ENCODE peak calls at places on chromosomes 11 and 22, in seven cellular contexts. N, G, X, E, C, K and Q are unnamed samples. For H3K27me3 and H3K4me1, the result is how much of the 10 kb centered on the place peaks cover.

GRCh38 chr11:28448186-28448585 is 340.0 kb downstream of the METTL15 start:
- DNase-seq in N (no peak), G (no peak), X (no peak), E (no peak), C (no peak), K (no peak), Q (no peak)

GRCh38 chr11:116960916-116961315 is 123.5 kb upstream of the APOA1 start:
- DNase-seq in N (no peak), G (no peak), X (no peak), E (peak), C (no peak), K (no peak), Q (no peak)

GRCh38 chr11:102666331-102666957 is 39.1 kb downstream of the MMP27 start:
- DNase-seq in N (no peak), G (no peak), X (no peak), E (peak), C (no peak), K (peak), Q (no peak)

GRCh38 chr22:48743601-48744282 is 1083.9 kb downstream of the BRD1 start:
- DNase-seq in N (peak), G (no peak), X (peak), E (no peak), C (peak), K (no peak), Q (no peak)

GRCh38 chr11:114197799-114198500 is 98.2 kb upstream of the NNMT start:
- DNase-seq in N (peak), G (peak), X (peak), E (no peak), C (peak), K (peak), Q (no peak)

GRCh38 chr11:121106812-121107211 is 5.8 kb downstream of the TECTA start:
- DNase-seq in N (no peak), G (no peak), X (no peak), E (no peak), C (no peak), K (no peak), Q (no peak)

GRCh38 chr11:60838132-60838531 is 3.8 kb upstream of the CCDC86 start:
- DNase-seq in N (no peak), G (no peak), X (no peak), E (peak), C (no peak), K (no peak), Q (no peak)

GRCh38 chr22:46433318-46433717 is 97.8 kb downstream of the TRMU start:
- DNase-seq in N (no peak), G (no peak), X (no peak), E (no peak), C (no peak), K (no peak), Q (no peak)

GRCh38 chr11:5336331-5336730 is 7.0 kb downstream of the OR51B5 start:
- DNase-seq in N (no peak), G (no peak), X (no peak), E (no peak), C (no peak), K (no peak), Q (no peak)

DNA sequence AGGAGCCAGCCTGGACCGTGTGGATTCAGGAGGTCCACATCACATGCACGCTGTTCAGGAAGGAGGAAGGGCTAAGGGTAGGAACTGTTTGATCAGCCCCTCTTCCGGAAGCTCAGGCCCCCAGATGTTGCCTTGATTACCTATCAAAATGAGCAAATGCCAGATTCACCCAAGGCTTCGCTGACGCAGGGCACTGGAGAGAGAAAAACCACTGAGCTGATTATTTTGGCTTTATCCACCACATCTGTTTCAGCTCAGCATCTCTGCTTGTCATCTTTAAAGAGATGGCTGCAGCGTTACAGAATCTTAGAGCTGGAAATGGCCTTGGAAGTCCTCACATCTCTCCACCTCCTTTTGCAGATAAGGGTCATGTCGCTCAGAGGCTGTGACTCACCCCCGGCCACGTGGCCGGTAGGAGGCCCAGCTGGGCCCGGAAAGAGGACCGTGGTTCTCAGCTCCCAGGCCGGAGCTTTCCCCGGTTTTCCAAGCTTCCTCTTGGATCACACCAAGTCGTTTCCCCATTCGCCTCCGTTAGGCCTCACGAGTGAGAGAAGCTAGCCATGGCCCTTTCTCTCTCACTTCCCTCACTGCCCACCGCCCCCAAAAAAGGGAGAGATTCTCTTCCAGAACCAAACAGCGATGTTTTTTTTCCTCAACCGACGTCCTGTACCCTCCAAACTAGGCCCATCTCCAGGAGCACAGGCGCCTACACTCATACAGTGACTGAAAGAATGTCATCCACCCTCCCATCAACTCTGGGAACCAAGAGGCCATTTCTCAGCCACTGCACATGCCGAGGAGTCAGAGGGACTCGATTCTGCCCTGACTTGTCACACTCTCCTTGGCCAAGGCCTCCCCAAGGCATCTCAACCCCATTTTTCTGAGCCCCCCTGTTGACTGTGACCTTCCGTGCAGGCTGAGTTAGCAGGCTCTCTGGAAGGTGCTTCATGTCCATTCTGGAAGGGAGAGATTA is 37.6 kb downstream of the LIF start:
- DNase-seq in N (peak), G (peak), X (peak), E (no peak), C (peak), K (no peak), Q (no peak)
- TF ChIP-seq POLR2A in N (no peak), G (no peak), X (peak), E (no peak), C (no peak), K (no peak), Q (no peak)

DNA sequence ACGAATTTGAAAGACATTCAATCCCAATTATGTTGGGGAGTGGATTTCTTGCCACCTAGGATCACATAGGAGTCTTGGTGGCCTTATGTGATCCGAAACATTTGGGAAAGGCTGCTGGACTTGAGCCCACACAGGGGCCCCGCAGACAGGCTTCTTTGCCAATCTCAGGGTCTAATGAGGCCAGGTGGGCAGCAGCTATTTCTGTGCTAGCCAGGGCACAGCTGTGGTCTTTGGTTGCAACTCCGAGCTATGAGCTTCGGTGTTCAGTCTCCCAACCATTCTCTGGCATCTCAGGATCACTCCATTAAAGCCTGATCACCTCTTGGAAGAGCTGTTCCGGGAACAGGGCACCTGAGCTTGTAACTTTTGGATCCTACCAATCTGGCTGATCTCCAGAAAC is 84.4 kb downstream of the TP53I11 start:
- DNase-seq in N (no peak), G (no peak), X (no peak), E (no peak), C (no peak), K (no peak), Q (no peak)
- H3K27me3 ChIP-seq in N (under half), G (under half), X (under half), E (under half), C (under half), K (under half), Q (under half)

GRCh38 chr11:118049771-118050170 is 27.1 kb upstream of the TMPRSS4 start:
- DNase-seq in N (no peak), G (no peak), X (no peak), E (no peak), C (no peak), K (no peak), Q (no peak)
- H3K4me1 ChIP-seq in N (under half), G (under half), X (under half), E (under half), C (under half), K (under half), Q (under half)

GRCh38 chr11:69094111-69094914 is 45.6 kb downstream of the TPCN2 start:
- DNase-seq in N (no peak), G (no peak), X (no peak), E (no peak), C (no peak), K (no peak), Q (no peak)
- TF ChIP-seq POLR2A in N (no peak), G (no peak), X (no peak), E (no peak), C (no peak), K (no peak), Q (no peak)

GRCh38 chr22:23033116-23033905 is 37.0 kb upstream of the GNAZ start:
- DNase-seq in N (no peak), G (no peak), X (no peak), E (no peak), C (no peak), K (no peak), Q (no peak)
- H3K27me3 ChIP-seq in N (under half), G (under half), X (under half), E (under half), C (under half), K (under half), Q (under half)

DNA sequence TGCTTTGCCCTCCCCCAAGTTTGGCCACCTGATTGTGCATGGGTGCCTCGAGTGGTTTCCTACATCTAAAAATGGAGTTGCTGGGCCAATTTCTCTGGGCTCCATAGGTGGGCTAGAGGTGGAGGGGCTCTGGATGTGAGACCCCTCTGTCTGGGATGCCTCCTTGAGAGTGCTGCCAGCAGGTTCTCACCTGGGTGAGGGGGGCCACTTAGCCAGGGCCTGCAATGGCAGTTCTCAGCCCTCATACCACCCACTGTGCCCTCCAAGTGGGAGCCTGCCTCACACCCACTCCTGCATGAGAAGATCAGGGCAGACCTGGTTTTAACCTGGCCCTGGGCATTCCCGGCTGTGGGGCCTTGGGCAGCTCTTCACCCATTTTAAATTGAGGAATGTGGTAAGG is 83.9 kb downstream of the CABIN1 start:
- DNase-seq in N (peak), G (no peak), X (no peak), E (no peak), C (no peak), K (no peak), Q (no peak)
- H3K4me1 ChIP-seq in N (under half), G (under half), X (under half), E (under half), C (under half), K (under half), Q (under half)

GRCh38 chr11:45147017-45147728 is 734 bp downstream of the PRDM11 start:
- DNase-seq in N (peak), G (peak), X (peak), E (peak), C (peak), K (peak), Q (peak)
- TF ChIP-seq POLR2A in N (peak), G (peak), X (peak), E (peak), C (peak), K (peak), Q (peak)

DNA sequence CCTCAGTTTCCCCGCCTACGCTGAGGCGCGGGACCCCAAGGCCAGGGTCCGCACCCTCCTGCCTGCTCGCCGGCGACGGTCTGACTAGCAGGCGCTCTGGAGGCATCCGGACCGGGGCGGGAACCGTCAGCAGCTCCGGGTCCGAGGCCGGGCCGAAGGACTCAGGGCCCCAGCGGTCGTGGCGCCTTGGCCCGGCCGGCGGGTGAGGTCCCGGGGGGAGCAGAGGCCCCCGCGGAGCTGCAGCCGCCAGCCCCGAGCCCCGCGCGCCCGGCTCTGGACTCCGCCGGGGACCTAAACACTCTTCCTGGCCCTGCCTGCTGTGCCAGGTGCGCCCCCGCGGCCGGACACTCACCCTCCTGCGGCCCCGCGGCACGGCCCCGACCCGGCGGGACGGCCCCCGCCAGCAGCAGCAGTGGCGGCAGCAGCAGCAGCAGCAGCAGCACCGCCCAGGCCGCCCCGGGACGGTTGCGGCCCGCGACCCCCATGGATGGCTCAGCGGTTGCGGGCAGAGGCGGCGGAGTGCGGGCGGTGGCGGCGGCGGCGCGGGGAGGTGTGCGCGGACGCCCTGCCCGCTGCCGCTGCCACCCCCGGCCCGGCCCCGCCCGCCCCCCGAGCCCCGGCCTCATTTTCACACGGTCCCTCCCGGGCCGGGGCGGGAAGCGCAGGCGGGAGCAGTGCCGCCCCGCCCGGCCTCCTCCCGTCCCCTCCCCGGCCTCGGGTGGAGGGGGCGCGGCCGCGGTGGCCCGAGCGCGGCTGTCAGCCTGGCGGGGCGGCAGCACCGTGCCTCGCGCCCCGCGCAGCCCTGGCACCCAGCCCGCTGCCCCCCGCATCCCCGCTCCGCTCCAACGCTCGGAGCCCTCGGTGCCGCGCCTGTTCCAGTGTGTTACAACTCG is at the start of gene SCUBE2:
- DNase-seq in N (no peak), G (no peak), X (no peak), E (no peak), C (no peak), K (no peak), Q (no peak)
- H3K27me3 ChIP-seq in N (under half), G (under half), X (under half), E (under half), C (under half), K (under half), Q (under half)

GRCh38 chr11:1567052-1567720 is 4.9 kb downstream of the DUSP8 start:
- DNase-seq in N (no peak), G (no peak), X (no peak), E (no peak), C (peak), K (no peak), Q (no peak)
- H3K4me1 ChIP-seq in N (under half), G (under half), X (under half), E (under half), C (half or more), K (under half), Q (under half)

GRCh38 chr11:95790123-95790932 is at the start of gene CEP57:
- DNase-seq in N (peak), G (peak), X (peak), E (peak), C (peak), K (peak), Q (peak)

GRCh38 chr11:95788921-95789505 is 569 bp downstream of the FAM76B start:
- DNase-seq in N (peak), G (no peak), X (no peak), E (no peak), C (no peak), K (peak), Q (no peak)

GRCh38 chr11:95790933-95791247 is 592 bp downstream of the CEP57 start:
- DNase-seq in N (peak), G (peak), X (peak), E (peak), C (peak), K (peak), Q (peak)

GRCh38 chr11:95791385-95792033 is 1.2 kb downstream of the CEP57 start:
- DNase-seq in N (no peak), G (no peak), X (no peak), E (no peak), C (no peak), K (no peak), Q (no peak)

DNA sequence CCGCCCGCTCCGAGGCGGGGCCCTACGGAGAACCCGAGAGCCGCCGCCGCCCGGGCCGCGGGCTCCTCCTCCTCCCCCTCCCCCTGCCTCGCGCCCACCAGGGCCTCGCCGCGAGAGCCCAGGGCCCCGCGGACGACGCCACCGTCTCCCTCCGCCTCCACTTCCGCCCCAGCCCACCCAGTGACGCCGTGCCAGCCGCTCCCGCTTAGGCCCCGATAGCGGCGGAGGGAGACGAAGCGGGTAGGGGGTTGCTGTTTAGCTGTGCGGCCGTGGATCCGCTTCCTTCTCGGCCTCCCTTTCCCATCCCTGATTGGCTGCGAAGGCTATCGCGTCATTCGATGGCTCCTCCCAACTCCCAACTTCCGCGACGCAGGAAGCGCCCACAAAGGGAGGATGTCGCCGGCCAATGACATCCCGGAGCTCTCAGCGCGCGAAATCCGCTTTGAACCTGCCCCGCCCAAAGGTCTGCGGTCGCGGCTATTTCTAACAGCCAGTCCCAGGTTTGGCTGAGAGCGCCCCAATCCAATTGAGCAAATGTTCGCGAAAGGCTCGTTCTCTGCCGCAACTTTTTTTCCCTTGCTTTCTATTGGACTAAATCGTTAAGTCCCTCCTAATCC is at the start of gene FAM76B:
- DNase-seq in N (peak), G (peak), X (peak), E (peak), C (peak), K (peak), Q (peak)
- TF ChIP-seq POLR2A in N (peak), G (peak), X (peak), E (no peak), C (peak), K (peak), Q (peak)